ENCODE peak calls at places on chromosome 3, in four cellular contexts. P, B, J and K are unnamed samples.
A peak's percentile ranks its signal among the peaks of the same experiment; 100 is the strongest.

GRCh38 chr3:53168175-53168923 is 7.3 kb downstream of the PRKCD start:
- DNase-seq in P (no peak), J (no peak), B (no peak), K (no peak)

GRCh38 chr3:134148534-134148933 is 102.1 kb downstream of the RYK start:
- DNase-seq in J (no peak), B (no peak), P (no peak), K (no peak)

GRCh38 chr3:38489766-38490165 is 6.4 kb upstream of the EXOG start:
- DNase-seq in J (no peak), P (no peak), B (no peak), K (no peak)

GRCh38 chr3:174541708-174542107 is 317.4 kb upstream of the NAALADL2 start:
- DNase-seq in P (no peak), B (no peak), J (no peak), K (no peak)

GRCh38 chr3:188082040-188082439 is 71.9 kb upstream of the LPP start:
- DNase-seq in P (no peak), B (no peak), J (no peak), K (no peak)

GRCh38 chr3:100040446-100040845 is 73.9 kb downstream of the FILIP1L start:
- DNase-seq in B (no peak), P (no peak), J (no peak), K (no peak)

GRCh38 chr3:182450942-182451607 is 342.2 kb upstream of the ATP11B start:
- DNase-seq in B (no peak), P (no peak), J (no peak), K (no peak)

GRCh38 chr3:42515391-42515916 is 13.0 kb downstream of the VIPR1 start:
- DNase-seq in B (no peak), J (no peak), P (no peak), K (no peak)

GRCh38 chr3:116000315-116000714 is 377.0 kb downstream of the GAP43 start:
- DNase-seq in P (no peak), B (no peak), J (peak; percentile 36), K (no peak)

GRCh38 chr3:46386206-46386605 is 15.5 kb downstream of the CCR5 start:
- DNase-seq in P (no peak), J (no peak), B (no peak), K (peak; percentile 66)

GRCh38 chr3:77815467-77815866 is 775.6 kb downstream of the ROBO2 start:
- DNase-seq in B (no peak), P (no peak), J (no peak), K (no peak)

GRCh38 chr3:58604031-58604430 is 26.8 kb upstream of the FAM107A start:
- DNase-seq in J (no peak), P (no peak), B (no peak), K (no peak)

GRCh38 chr3:71998995-71999673 is 214.2 kb upstream of the PROK2 start:
- DNase-seq in P (no peak), B (no peak), J (no peak), K (no peak)

GRCh38 chr3:155435821-155436220 is 142.3 kb upstream of the STRIT1 start:
- DNase-seq in P (no peak), J (no peak), B (no peak), K (no peak)